ENCODE peak calls at places on chromosomes 3 and 15, in seven cellular contexts. O is osteoblast, H is tibial artery, N is AG04450, C is fibroblast of lung, E is foreskin keratinocyte, P is heart left ventricle. V is an unnamed sample. For H3K27me3, the result is how much of the 10 kb centered on the place peaks cover.

GRCh38 chr3:194075802-194076460 is 60.0 kb upstream of the HES1 start:
- DNase-seq in C (no peak), O (no peak), P (no peak), E (no peak), H (no peak), N (no peak), V (peak)

GRCh38 chr15:65409284-65409631 is 13.5 kb downstream of the IGDCC4 start:
- DNase-seq in H (no peak), P (no peak), C (peak), N (peak), O (peak), E (no peak), V (peak)

GRCh38 chr3:149319750-149320149 is 13.7 kb downstream of the TM4SF18 start:
- DNase-seq in E (no peak), P (no peak), C (no peak), O (no peak), H (no peak), N (no peak), V (no peak)

GRCh38 chr3:124860599-124860998 is 26.6 kb downstream of the ITGB5 start:
- DNase-seq in N (peak), H (peak), O (peak), C (peak), P (peak), E (peak), V (peak)

GRCh38 chr3:64502284-64502683 is 185.5 kb downstream of the ADAMTS9 start:
- DNase-seq in E (no peak), N (peak), H (no peak), O (no peak), P (no peak), C (peak), V (no peak)

GRCh38 chr15:80979538-80980200 is 9.9 kb downstream of the MESD start:
- DNase-seq in E (no peak), P (no peak), C (no peak), H (no peak), N (no peak), O (no peak), V (no peak)

GRCh38 chr3:29949131-29949530 is 657.3 kb upstream of the TGFBR2 start:
- DNase-seq in E (no peak), O (no peak), N (no peak), H (no peak), P (no peak), C (no peak), V (no peak)

GRCh38 chr15:66178531-66178910 is 75.0 kb downstream of the MEGF11 start:
- DNase-seq in C (no peak), O (no peak), P (no peak), H (no peak), N (no peak), E (no peak), V (no peak)

GRCh38 chr3:124034016-124034808 is 42.3 kb upstream of the ROPN1 start:
- DNase-seq in H (peak), C (no peak), O (peak), N (no peak), E (no peak), P (peak), V (no peak)

GRCh38 chr3:183378008-183378407 is 50.4 kb downstream of the MCF2L2 start:
- DNase-seq in P (no peak), C (no peak), H (no peak), O (no peak), N (no peak), E (no peak), V (no peak)

GRCh38 chr3:152480282-152480953 is 211.7 kb downstream of the MBNL1 start:
- DNase-seq in C (no peak), H (no peak), E (no peak), O (no peak), N (no peak), P (no peak), V (no peak)

GRCh38 chr3:192847918-192848317 is 69.7 kb downstream of the MB21D2 start:
- DNase-seq in H (no peak), P (no peak), N (peak), O (no peak), C (peak), E (no peak), V (no peak)

GRCh38 chr15:100879046-100879445 is 585 bp upstream of the ALDH1A3 start:
- DNase-seq in N (no peak), E (no peak), P (no peak), C (no peak), O (peak), H (no peak), V (peak)

GRCh38 chr3:31606453-31606852 is 73.7 kb downstream of the STT3B start:
- DNase-seq in C (no peak), O (no peak), N (no peak), E (no peak), H (no peak), P (no peak), V (no peak)

GRCh38 chr3:95797081-95797480 is 1017.3 kb upstream of the EPHA6 start:
- DNase-seq in E (no peak), P (no peak), H (no peak), O (no peak), C (no peak), N (no peak), V (no peak)

GRCh38 chr3:64161481-64161952 is 63.7 kb downstream of the PRICKLE2 start:
- DNase-seq in N (no peak), H (no peak), O (peak), E (no peak), P (no peak), C (peak), V (no peak)

GRCh38 chr3:87791248-87792027 is 267.4 kb downstream of the CGGBP1 start:
- DNase-seq in H (no peak), N (no peak), P (no peak), O (no peak), C (no peak), E (no peak), V (no peak)

GRCh38 chr3:153539263-153539662 is 377.2 kb downstream of the RAP2B start:
- DNase-seq in N (no peak), E (no peak), C (no peak), H (no peak), P (no peak), O (no peak), V (no peak)

GRCh38 chr15:88504445-88504844 is 36.9 kb downstream of the MRPS11 start:
- DNase-seq in C (no peak), O (no peak), H (no peak), N (no peak), P (no peak), E (no peak), V (no peak)

GRCh38 chr15:91982401-91982800 is 128.9 kb downstream of the SLCO3A1 start:
- DNase-seq in P (no peak), E (no peak), H (no peak), C (peak), O (peak), N (no peak), V (no peak)

GRCh38 chr3:129460572-129460971 is 20.5 kb downstream of the IFT122 start:
- DNase-seq in H (no peak), O (no peak), P (no peak), E (no peak), C (no peak), N (no peak), V (no peak)

GRCh38 chr15:29322407-29322806 is 52.8 kb upstream of the NSMCE3 start:
- DNase-seq in C (peak), P (no peak), O (no peak), H (no peak), N (no peak), E (no peak), V (no peak)

GRCh38 chr15:43509002-43509922 is 8.1 kb upstream of the MAP1A start:
- DNase-seq in P (peak), H (peak), C (no peak), N (no peak), E (no peak), O (no peak), V (no peak)

GRCh38 chr3:11807651-11808050 is 39.0 kb downstream of the TAMM41 start:
- DNase-seq in P (no peak), N (no peak), C (peak), H (no peak), O (no peak), E (no peak), V (no peak)

GRCh38 chr15:95902606-95903005 is 427.9 kb upstream of the NR2F2 start:
- DNase-seq in C (peak), O (no peak), H (no peak), N (no peak), E (no peak), P (no peak), V (no peak)

GRCh38 chr3:115624029-115624645 is 827 bp downstream of the GAP43 start:
- DNase-seq in C (no peak), H (no peak), E (no peak), P (no peak), N (no peak), O (peak), V (no peak)

GRCh38 chr3:115626006-115626409 is 2.7 kb downstream of the GAP43 start:
- DNase-seq in P (no peak), O (no peak), N (no peak), E (no peak), C (no peak), H (no peak), V (no peak)

GRCh38 chr3:115626711-115627110 is 3.4 kb downstream of the GAP43 start:
- DNase-seq in E (no peak), H (no peak), N (no peak), C (no peak), P (no peak), O (no peak), V (no peak)

GRCh38 chr3:115623414-115623868 is at the start of gene GAP43:
- DNase-seq in E (peak), P (peak), C (peak), N (peak), H (peak), O (peak), V (peak)

DNA sequence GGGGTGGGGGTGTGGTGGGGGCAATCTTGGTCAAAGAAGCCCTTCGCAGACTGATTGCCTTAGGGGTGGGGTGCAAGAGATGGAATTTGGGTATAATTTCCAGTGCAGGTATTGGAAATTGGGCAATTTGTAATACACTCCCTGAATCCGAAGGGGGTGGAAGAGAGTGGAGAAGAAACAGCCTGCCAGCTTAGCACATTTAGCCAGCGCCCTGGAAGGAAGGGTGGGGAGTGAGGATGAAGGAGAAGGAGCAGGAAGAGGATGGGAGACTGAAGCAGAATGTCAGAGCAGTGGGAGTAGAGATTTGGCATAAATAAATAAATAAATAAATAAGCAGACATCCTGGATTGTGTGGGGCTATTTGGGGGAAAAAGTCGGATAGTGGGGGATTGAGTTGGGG is 1.6 kb downstream of the GAP43 start:
- DNase-seq in N (no peak), C (no peak), E (no peak), O (no peak), H (no peak), P (no peak), V (no peak)
- H3K27me3 ChIP-seq in N (under half), C (under half), E (half or more), O (under half), H (under half), P (under half), V (under half)

GRCh38 chr3:72068621-72069020 is 283.7 kb upstream of the PROK2 start:
- DNase-seq in O (no peak), N (no peak), C (peak), E (no peak), P (no peak), H (no peak), V (no peak)
- H3K27me3 ChIP-seq in O (under half), N (under half), C (under half), E (under half), P (under half), H (under half), V (under half)

GRCh38 chr15:45113380-45113990 is 487 bp downstream of the DUOX2 start:
- DNase-seq in E (no peak), P (no peak), O (peak), H (no peak), N (no peak), C (no peak), V (no peak)
- H3K27me3 ChIP-seq in E (half or more), P (half or more), O (half or more), H (under half), N (half or more), C (half or more), V (under half)

GRCh38 chr15:37628507-37628906 is 305.9 kb upstream of the TMCO5A start:
- DNase-seq in P (no peak), H (no peak), E (no peak), C (no peak), N (no peak), O (no peak), V (no peak)
- H3K27me3 ChIP-seq in P (under half), H (under half), E (under half), C (under half), N (under half), O (under half), V (under half)

GRCh38 chr3:14592836-14593235 is 52.7 kb upstream of the GRIP2 start:
- DNase-seq in N (no peak), P (no peak), C (no peak), O (no peak), E (no peak), H (peak), V (no peak)
- H3K27me3 ChIP-seq in N (under half), P (under half), C (under half), O (under half), E (under half), H (under half), V (under half)

DNA sequence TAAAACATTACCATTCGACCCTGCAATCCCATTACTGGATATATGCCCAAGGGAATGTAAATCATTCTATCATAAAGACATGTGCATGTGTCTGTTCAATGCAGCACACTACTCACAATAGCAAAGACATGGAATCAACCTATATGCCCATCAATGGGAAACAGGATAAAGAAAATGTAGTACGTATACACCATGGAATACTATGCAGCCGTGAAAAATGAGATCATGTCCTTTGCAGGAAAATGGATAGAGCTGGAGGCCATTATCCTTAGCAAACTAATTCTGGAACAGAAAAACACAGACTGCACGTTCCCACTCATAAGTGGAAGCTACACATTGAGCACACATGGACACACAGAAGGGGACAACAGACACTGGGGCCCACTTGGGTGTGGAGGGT is 20.4 kb upstream of the PYDC2 start:
- DNase-seq in H (no peak), O (no peak), N (no peak), E (no peak), P (no peak), C (no peak), V (no peak)
- H3K27me3 ChIP-seq in H (under half), O (under half), N (under half), E (under half), P (under half), C (under half), V (under half)

GRCh38 chr15:59995568-59996349 is 8.4 kb upstream of the FOXB1 start:
- DNase-seq in E (no peak), C (no peak), O (no peak), P (no peak), N (no peak), H (no peak), V (no peak)
- H3K27me3 ChIP-seq in E (half or more), C (half or more), O (half or more), P (half or more), N (half or more), H (under half), V (half or more)

V was measured in MG63.